ENCODE peak calls at places on chromosomes 6 and 20, in four cellular contexts. One of them, this sample, is unnamed.

GRCh38 chr6:53179961-53180651 is 31.5 kb upstream of the GCM1 start:
- DNase-seq in activated T-cell treated with anti-CD3 and anti-CD28 coated beads for 24 hours: no peak
- DNase-seq in anterior cingulate cortex: no peak
- DNase-seq in HTR-8/SVneo: no peak
- DNase-seq in this sample: peak

GRCh38 chr6:36656441-36656840 is 22.1 kb upstream of the CDKN1A start:
- DNase-seq in activated T-cell treated with anti-CD3 and anti-CD28 coated beads for 24 hours: no peak
- DNase-seq in anterior cingulate cortex: no peak
- DNase-seq in HTR-8/SVneo: no peak
- DNase-seq in this sample: no peak

GRCh38 chr6:84417261-84417660 is 189.8 kb upstream of the CEP162 start:
- DNase-seq in activated T-cell treated with anti-CD3 and anti-CD28 coated beads for 24 hours: no peak
- DNase-seq in anterior cingulate cortex: no peak
- DNase-seq in HTR-8/SVneo: no peak
- DNase-seq in this sample: peak

GRCh38 chr6:93786474-93787330 is 367.3 kb upstream of the EPHA7 start:
- DNase-seq in activated T-cell treated with anti-CD3 and anti-CD28 coated beads for 24 hours: no peak
- DNase-seq in anterior cingulate cortex: no peak
- DNase-seq in HTR-8/SVneo: no peak
- DNase-seq in this sample: no peak

GRCh38 chr20:51172558-51173428 is 149.9 kb upstream of the KCNG1 start:
- DNase-seq in activated T-cell treated with anti-CD3 and anti-CD28 coated beads for 24 hours: no peak
- DNase-seq in anterior cingulate cortex: no peak
- DNase-seq in HTR-8/SVneo: no peak
- DNase-seq in this sample: peak

GRCh38 chr20:17059465-17059864 is 167.4 kb upstream of the PCSK2 start:
- DNase-seq in activated T-cell treated with anti-CD3 and anti-CD28 coated beads for 24 hours: no peak
- DNase-seq in anterior cingulate cortex: no peak
- DNase-seq in HTR-8/SVneo: no peak
- DNase-seq in this sample: peak

GRCh38 chr6:132937466-132937906 is 123.1 kb downstream of the RPS12 start:
- DNase-seq in activated T-cell treated with anti-CD3 and anti-CD28 coated beads for 24 hours: no peak
- DNase-seq in anterior cingulate cortex: no peak
- DNase-seq in HTR-8/SVneo: peak
- DNase-seq in this sample: peak

GRCh38 chr20:409697-410559 is 1.8 kb downstream of the RBCK1 start:
- DNase-seq in activated T-cell treated with anti-CD3 and anti-CD28 coated beads for 24 hours: no peak
- DNase-seq in anterior cingulate cortex: no peak
- DNase-seq in HTR-8/SVneo: no peak
- DNase-seq in this sample: no peak

GRCh38 chr6:144033816-144034540 is 25.9 kb upstream of the PLAGL1 start:
- DNase-seq in activated T-cell treated with anti-CD3 and anti-CD28 coated beads for 24 hours: no peak
- DNase-seq in anterior cingulate cortex: no peak
- DNase-seq in HTR-8/SVneo: peak
- DNase-seq in this sample: peak

GRCh38 chr6:111478749-111479148 is 4.3 kb downstream of the REV3L start:
- DNase-seq in activated T-cell treated with anti-CD3 and anti-CD28 coated beads for 24 hours: no peak
- DNase-seq in anterior cingulate cortex: no peak
- DNase-seq in HTR-8/SVneo: no peak
- DNase-seq in this sample: peak

GRCh38 chr20:1122388-1123315 is 4.2 kb downstream of the PSMF1 start:
- DNase-seq in activated T-cell treated with anti-CD3 and anti-CD28 coated beads for 24 hours: no peak
- DNase-seq in anterior cingulate cortex: no peak
- DNase-seq in HTR-8/SVneo: no peak
- DNase-seq in this sample: peak